ENCODE peak calls at places on chromosome 16, in four cellular contexts. Z is non-pigmented ciliary epithelial cell, B is kidney glomerular epithelial cell, Y is lower lobe of right lung. P is an unnamed sample.

GRCh38 chr16:66278111-66278531 is 88.4 kb upstream of the CDH5 start:
- DNase-seq in B (no peak), Y (peak; percentile 79), Z (no peak), P (no peak)

GRCh38 chr16:79150128-79150527 is 450.4 kb downstream of the MAF start:
- DNase-seq in Y (no peak), B (peak; percentile 7), Z (no peak), P (no peak)

GRCh38 chr16:89562027-89562599 is 1.6 kb downstream of the RPL13 start:
- DNase-seq in Z (no peak), Y (no peak), B (no peak), P (no peak)

GRCh38 chr16:57258910-57259475 is 13.9 kb downstream of the ARL2BP start:
- DNase-seq in B (no peak), Z (no peak), Y (peak; percentile 19), P (peak; percentile 29)

GRCh38 chr16:31916056-31916488 is 42.5 kb downstream of the ZNF267 start:
- DNase-seq in Y (no peak), B (no peak), Z (no peak), P (no peak)

GRCh38 chr16:54798267-54798666 is 132.4 kb upstream of the IRX5 start:
- DNase-seq in Z (no peak), Y (no peak), B (no peak), P (no peak)

GRCh38 chr16:12119562-12119961 is 143.0 kb downstream of the SNX29 start:
- DNase-seq in Z (no peak), B (no peak), Y (no peak), P (no peak)

GRCh38 chr16:63806794-63807506 is 1314.9 kb downstream of the CDH11 start:
- DNase-seq in Y (no peak), Z (no peak), B (no peak), P (no peak)

GRCh38 chr16:66927012-66927436 is 1.7 kb upstream of the RRAD start:
- DNase-seq in Y (peak; percentile 78), B (peak; percentile 90), Z (peak; percentile 72), P (no peak)

GRCh38 chr16:89071686-89072182 is 21.9 kb upstream of the ACSF3 start:
- DNase-seq in Y (no peak), B (no peak), Z (no peak), P (no peak)